ENCODE peak calls at places on chromosomes 4 and X, in seven cellular contexts. One of them, this sample, is unnamed.

GRCh38 chr4:56206258-56206657 is 181.0 kb downstream of the AASDH start:
- DNase-seq in KG1: no peak
- DNase-seq in GM23248: no peak
- DNase-seq in NCI-H774: no peak
- DNase-seq in activated CD4-positive, alpha-beta T cell treated with anti-CD3 and anti-CD28 coated beads, Interleukin-2, amount 50 U/mL, for 24 hours: no peak
- DNase-seq in GM03348: no peak
- DNase-seq in caudate nucleus: no peak
- DNase-seq in this sample: no peak

GRCh38 chr4:83772680-83773079 is 236.8 kb downstream of the GPAT3 start:
- DNase-seq in KG1: no peak
- DNase-seq in GM03348: no peak
- DNase-seq in GM23248: no peak
- DNase-seq in activated CD4-positive, alpha-beta T cell treated with anti-CD3 and anti-CD28 coated beads, Interleukin-2, amount 50 U/mL, for 24 hours: no peak
- DNase-seq in caudate nucleus: no peak
- DNase-seq in NCI-H774: no peak
- DNase-seq in this sample: no peak

GRCh38 chr4:78179188-78179587 is 122.1 kb downstream of the FRAS1 start:
- DNase-seq in NCI-H774: no peak
- DNase-seq in activated CD4-positive, alpha-beta T cell treated with anti-CD3 and anti-CD28 coated beads, Interleukin-2, amount 50 U/mL, for 24 hours: no peak
- DNase-seq in KG1: no peak
- DNase-seq in GM03348: no peak
- DNase-seq in caudate nucleus: no peak
- DNase-seq in GM23248: no peak
- DNase-seq in this sample: no peak

GRCh38 chrX:19563746-19564145 is 48.4 kb upstream of the MAP3K15 start:
- DNase-seq in KG1: no peak
- DNase-seq in GM03348: no peak
- DNase-seq in GM23248: no peak
- DNase-seq in NCI-H774: no peak
- DNase-seq in activated CD4-positive, alpha-beta T cell treated with anti-CD3 and anti-CD28 coated beads, Interleukin-2, amount 50 U/mL, for 24 hours: no peak
- DNase-seq in caudate nucleus: no peak
- DNase-seq in this sample: no peak

GRCh38 chr4:70583952-70584834 is 7.9 kb upstream of the AMBN start:
- DNase-seq in KG1: no peak
- DNase-seq in caudate nucleus: no peak
- DNase-seq in NCI-H774: peak; percentile 87
- DNase-seq in GM03348: no peak
- DNase-seq in GM23248: no peak
- DNase-seq in activated CD4-positive, alpha-beta T cell treated with anti-CD3 and anti-CD28 coated beads, Interleukin-2, amount 50 U/mL, for 24 hours: no peak
- DNase-seq in this sample: no peak

GRCh38 chrX:653316-653715 is 22.7 kb downstream of the SHOX start:
- DNase-seq in KG1: no peak
- DNase-seq in activated CD4-positive, alpha-beta T cell treated with anti-CD3 and anti-CD28 coated beads, Interleukin-2, amount 50 U/mL, for 24 hours: no peak
- DNase-seq in NCI-H774: no peak
- DNase-seq in GM23248: no peak
- DNase-seq in GM03348: no peak
- DNase-seq in caudate nucleus: no peak
- DNase-seq in this sample: no peak

GRCh38 chr4:104163820-104164219 is 330.9 kb downstream of the CXXC4 start:
- DNase-seq in NCI-H774: no peak
- DNase-seq in activated CD4-positive, alpha-beta T cell treated with anti-CD3 and anti-CD28 coated beads, Interleukin-2, amount 50 U/mL, for 24 hours: no peak
- DNase-seq in caudate nucleus: no peak
- DNase-seq in KG1: no peak
- DNase-seq in GM23248: no peak
- DNase-seq in GM03348: no peak
- DNase-seq in this sample: no peak

GRCh38 chr4:137421796-137422195 is 110.5 kb downstream of the PCDH18 start:
- DNase-seq in GM23248: peak; percentile 46
- DNase-seq in GM03348: no peak
- DNase-seq in caudate nucleus: no peak
- DNase-seq in activated CD4-positive, alpha-beta T cell treated with anti-CD3 and anti-CD28 coated beads, Interleukin-2, amount 50 U/mL, for 24 hours: no peak
- DNase-seq in NCI-H774: no peak
- DNase-seq in KG1: no peak
- DNase-seq in this sample: no peak

GRCh38 chr4:170589597-170590191 is 499.9 kb upstream of the AADAT start:
- DNase-seq in KG1: no peak
- DNase-seq in caudate nucleus: no peak
- DNase-seq in GM23248: peak; percentile 26
- DNase-seq in activated CD4-positive, alpha-beta T cell treated with anti-CD3 and anti-CD28 coated beads, Interleukin-2, amount 50 U/mL, for 24 hours: no peak
- DNase-seq in GM03348: peak; percentile 4
- DNase-seq in NCI-H774: no peak
- DNase-seq in this sample: no peak

GRCh38 chrX:154030715-154031305 is 11.1 kb upstream of the IRAK1 start:
- DNase-seq in GM03348: no peak
- DNase-seq in KG1: no peak
- DNase-seq in caudate nucleus: no peak
- DNase-seq in activated CD4-positive, alpha-beta T cell treated with anti-CD3 and anti-CD28 coated beads, Interleukin-2, amount 50 U/mL, for 24 hours: no peak
- DNase-seq in GM23248: no peak
- DNase-seq in NCI-H774: no peak
- DNase-seq in this sample: no peak

GRCh38 chr4:47668256-47668655 is 169.6 kb downstream of the CORIN start:
- DNase-seq in KG1: no peak
- DNase-seq in activated CD4-positive, alpha-beta T cell treated with anti-CD3 and anti-CD28 coated beads, Interleukin-2, amount 50 U/mL, for 24 hours: no peak
- DNase-seq in caudate nucleus: no peak
- DNase-seq in GM03348: no peak
- DNase-seq in NCI-H774: no peak
- DNase-seq in GM23248: no peak
- DNase-seq in this sample: no peak

GRCh38 chrX:18833071-18833731 is 125.8 kb downstream of the PPEF1 start:
- DNase-seq in KG1: no peak
- DNase-seq in caudate nucleus: no peak
- DNase-seq in GM03348: peak; percentile 29
- DNase-seq in NCI-H774: no peak
- DNase-seq in activated CD4-positive, alpha-beta T cell treated with anti-CD3 and anti-CD28 coated beads, Interleukin-2, amount 50 U/mL, for 24 hours: no peak
- DNase-seq in GM23248: peak; percentile 62
- DNase-seq in this sample: peak; percentile 82

GRCh38 chr4:67103001-67103737 is 442.1 kb downstream of the CENPC start:
- DNase-seq in GM23248: no peak
- DNase-seq in KG1: no peak
- DNase-seq in caudate nucleus: no peak
- DNase-seq in activated CD4-positive, alpha-beta T cell treated with anti-CD3 and anti-CD28 coated beads, Interleukin-2, amount 50 U/mL, for 24 hours: no peak
- DNase-seq in GM03348: no peak
- DNase-seq in NCI-H774: no peak
- DNase-seq in this sample: no peak

GRCh38 chr4:151227731-151228130 is 49.2 kb upstream of the PRSS48 start:
- DNase-seq in GM23248: peak; percentile 93
- DNase-seq in activated CD4-positive, alpha-beta T cell treated with anti-CD3 and anti-CD28 coated beads, Interleukin-2, amount 50 U/mL, for 24 hours: no peak
- DNase-seq in NCI-H774: no peak
- DNase-seq in GM03348: peak; percentile 81
- DNase-seq in caudate nucleus: peak; percentile 3
- DNase-seq in KG1: no peak
- DNase-seq in this sample: no peak

GRCh38 chr4:147772459-147772969 is 40.6 kb downstream of the ARHGAP10 start:
- DNase-seq in activated CD4-positive, alpha-beta T cell treated with anti-CD3 and anti-CD28 coated beads, Interleukin-2, amount 50 U/mL, for 24 hours: no peak
- DNase-seq in GM23248: peak; percentile 75
- DNase-seq in NCI-H774: no peak
- DNase-seq in KG1: no peak
- DNase-seq in GM03348: peak; percentile 50
- DNase-seq in caudate nucleus: no peak
- DNase-seq in this sample: no peak

GRCh38 chr4:123674752-123675151 is 278.2 kb downstream of the SPRY1 start:
- DNase-seq in caudate nucleus: no peak
- DNase-seq in GM23248: no peak
- DNase-seq in KG1: no peak
- DNase-seq in NCI-H774: no peak
- DNase-seq in activated CD4-positive, alpha-beta T cell treated with anti-CD3 and anti-CD28 coated beads, Interleukin-2, amount 50 U/mL, for 24 hours: no peak
- DNase-seq in GM03348: no peak
- DNase-seq in this sample: no peak

GRCh38 chr4:127470290-127470809 is 162.4 kb upstream of the INTU start:
- DNase-seq in GM03348: no peak
- DNase-seq in caudate nucleus: no peak
- DNase-seq in activated CD4-positive, alpha-beta T cell treated with anti-CD3 and anti-CD28 coated beads, Interleukin-2, amount 50 U/mL, for 24 hours: no peak
- DNase-seq in NCI-H774: no peak
- DNase-seq in GM23248: no peak
- DNase-seq in KG1: no peak
- DNase-seq in this sample: no peak

GRCh38 chr4:80077639-80078038 is 4.6 kb upstream of the ANTXR2 start:
- DNase-seq in GM03348: no peak
- DNase-seq in KG1: no peak
- DNase-seq in NCI-H774: no peak
- DNase-seq in GM23248: peak; percentile 40
- DNase-seq in activated CD4-positive, alpha-beta T cell treated with anti-CD3 and anti-CD28 coated beads, Interleukin-2, amount 50 U/mL, for 24 hours: no peak
- DNase-seq in caudate nucleus: no peak
- DNase-seq in this sample: no peak

GRCh38 chrX:45229348-45229747 is 28.7 kb upstream of the DIPK2B start:
- DNase-seq in KG1: no peak
- DNase-seq in NCI-H774: no peak
- DNase-seq in GM03348: no peak
- DNase-seq in GM23248: no peak
- DNase-seq in caudate nucleus: no peak
- DNase-seq in activated CD4-positive, alpha-beta T cell treated with anti-CD3 and anti-CD28 coated beads, Interleukin-2, amount 50 U/mL, for 24 hours: no peak
- DNase-seq in this sample: no peak

GRCh38 chr4:23680616-23681518 is 209.0 kb downstream of the PPARGC1A start:
- DNase-seq in activated CD4-positive, alpha-beta T cell treated with anti-CD3 and anti-CD28 coated beads, Interleukin-2, amount 50 U/mL, for 24 hours: no peak
- DNase-seq in GM23248: peak; percentile 13
- DNase-seq in GM03348: no peak
- DNase-seq in NCI-H774: no peak
- DNase-seq in KG1: no peak
- DNase-seq in caudate nucleus: no peak
- DNase-seq in this sample: no peak

GRCh38 chr4:177109769-177110168 is 199.9 kb upstream of the NEIL3 start:
- DNase-seq in KG1: no peak
- DNase-seq in GM03348: no peak
- DNase-seq in GM23248: no peak
- DNase-seq in activated CD4-positive, alpha-beta T cell treated with anti-CD3 and anti-CD28 coated beads, Interleukin-2, amount 50 U/mL, for 24 hours: no peak
- DNase-seq in NCI-H774: no peak
- DNase-seq in caudate nucleus: no peak
- DNase-seq in this sample: no peak

GRCh38 chr4:7591409-7592063 is 156.8 kb upstream of the PSAPL1 start:
- DNase-seq in KG1: no peak
- DNase-seq in activated CD4-positive, alpha-beta T cell treated with anti-CD3 and anti-CD28 coated beads, Interleukin-2, amount 50 U/mL, for 24 hours: no peak
- DNase-seq in GM03348: no peak
- DNase-seq in GM23248: no peak
- DNase-seq in caudate nucleus: no peak
- DNase-seq in NCI-H774: no peak
- DNase-seq in this sample: no peak

GRCh38 chrX:24498181-24498580 is 33.1 kb downstream of the PDK3 start:
- DNase-seq in KG1: no peak
- DNase-seq in GM23248: peak; percentile 2
- DNase-seq in caudate nucleus: no peak
- DNase-seq in activated CD4-positive, alpha-beta T cell treated with anti-CD3 and anti-CD28 coated beads, Interleukin-2, amount 50 U/mL, for 24 hours: no peak
- DNase-seq in NCI-H774: no peak
- DNase-seq in GM03348: no peak
- DNase-seq in this sample: peak; percentile 50

GRCh38 chr4:18390655-18391369 is 369.3 kb upstream of the LCORL start:
- DNase-seq in GM23248: peak; percentile 9
- DNase-seq in KG1: no peak
- DNase-seq in activated CD4-positive, alpha-beta T cell treated with anti-CD3 and anti-CD28 coated beads, Interleukin-2, amount 50 U/mL, for 24 hours: no peak
- DNase-seq in NCI-H774: no peak
- DNase-seq in caudate nucleus: no peak
- DNase-seq in GM03348: peak; percentile 19
- DNase-seq in this sample: no peak

GRCh38 chr4:24570574-24571236 is 13.6 kb downstream of the DHX15 start:
- DNase-seq in caudate nucleus: no peak
- DNase-seq in GM23248: no peak
- DNase-seq in KG1: no peak
- DNase-seq in GM03348: no peak
- DNase-seq in NCI-H774: no peak
- DNase-seq in activated CD4-positive, alpha-beta T cell treated with anti-CD3 and anti-CD28 coated beads, Interleukin-2, amount 50 U/mL, for 24 hours: no peak
- DNase-seq in this sample: no peak

GRCh38 chr4:41013746-41014145 is 200.6 kb downstream of the APBB2 start:
- DNase-seq in activated CD4-positive, alpha-beta T cell treated with anti-CD3 and anti-CD28 coated beads, Interleukin-2, amount 50 U/mL, for 24 hours: no peak
- DNase-seq in GM03348: no peak
- DNase-seq in KG1: no peak
- DNase-seq in GM23248: no peak
- DNase-seq in NCI-H774: no peak
- DNase-seq in caudate nucleus: no peak
- DNase-seq in this sample: no peak

GRCh38 chr4:2742823-2743517 is 13.2 kb downstream of the TNIP2 start:
- DNase-seq in GM03348: no peak
- DNase-seq in caudate nucleus: no peak
- DNase-seq in GM23248: no peak
- DNase-seq in KG1: no peak
- DNase-seq in activated CD4-positive, alpha-beta T cell treated with anti-CD3 and anti-CD28 coated beads, Interleukin-2, amount 50 U/mL, for 24 hours: no peak
- DNase-seq in NCI-H774: no peak
- DNase-seq in this sample: no peak

GRCh38 chrX:51148848-51149247 is 183.8 kb upstream of the NUDT10 start:
- DNase-seq in KG1: no peak
- DNase-seq in activated CD4-positive, alpha-beta T cell treated with anti-CD3 and anti-CD28 coated beads, Interleukin-2, amount 50 U/mL, for 24 hours: no peak
- DNase-seq in GM03348: no peak
- DNase-seq in NCI-H774: no peak
- DNase-seq in caudate nucleus: no peak
- DNase-seq in GM23248: no peak
- DNase-seq in this sample: no peak

GRCh38 chrX:107562482-107562881 is 65.8 kb upstream of the PRPS1 start:
- DNase-seq in NCI-H774: no peak
- DNase-seq in caudate nucleus: no peak
- DNase-seq in activated CD4-positive, alpha-beta T cell treated with anti-CD3 and anti-CD28 coated beads, Interleukin-2, amount 50 U/mL, for 24 hours: no peak
- DNase-seq in GM03348: peak; percentile 72
- DNase-seq in GM23248: peak; percentile 81
- DNase-seq in KG1: no peak
- DNase-seq in this sample: no peak

GRCh38 chr4:3721627-3722026 is 44.6 kb upstream of the ADRA2C start:
- DNase-seq in caudate nucleus: peak; percentile 17
- DNase-seq in KG1: no peak
- DNase-seq in NCI-H774: no peak
- DNase-seq in activated CD4-positive, alpha-beta T cell treated with anti-CD3 and anti-CD28 coated beads, Interleukin-2, amount 50 U/mL, for 24 hours: no peak
- DNase-seq in GM23248: no peak
- DNase-seq in GM03348: no peak
- DNase-seq in this sample: no peak

GRCh38 chr4:185512516-185512915 is 22.8 kb downstream of the PDLIM3 start:
- DNase-seq in GM23248: peak; percentile 83
- DNase-seq in activated CD4-positive, alpha-beta T cell treated with anti-CD3 and anti-CD28 coated beads, Interleukin-2, amount 50 U/mL, for 24 hours: no peak
- DNase-seq in NCI-H774: no peak
- DNase-seq in GM03348: peak; percentile 55
- DNase-seq in caudate nucleus: no peak
- DNase-seq in KG1: no peak
- DNase-seq in this sample: no peak

GRCh38 chrX:32520789-32521188 is 690.6 kb downstream of the DMD start:
- DNase-seq in GM03348: no peak
- DNase-seq in KG1: no peak
- DNase-seq in GM23248: no peak
- DNase-seq in caudate nucleus: no peak
- DNase-seq in activated CD4-positive, alpha-beta T cell treated with anti-CD3 and anti-CD28 coated beads, Interleukin-2, amount 50 U/mL, for 24 hours: no peak
- DNase-seq in NCI-H774: no peak
- DNase-seq in this sample: no peak

GRCh38 chrX:80282535-80282934 is 137.7 kb upstream of the TENT5D start:
- DNase-seq in NCI-H774: no peak
- DNase-seq in activated CD4-positive, alpha-beta T cell treated with anti-CD3 and anti-CD28 coated beads, Interleukin-2, amount 50 U/mL, for 24 hours: no peak
- DNase-seq in GM23248: peak; percentile 0
- DNase-seq in caudate nucleus: no peak
- DNase-seq in KG1: no peak
- DNase-seq in GM03348: no peak
- DNase-seq in this sample: no peak